ENCODE peak calls at places on chromosomes 7 and 10, in nine cellular contexts. One of them, this sample, is unnamed.

GRCh38 chr10:59372543-59372942 is 10.2 kb upstream of the FAM13C start:
- DNase-seq in neural crest cell: no peak
- DNase-seq in B cell: no peak
- DNase-seq in HL-60: no peak
- DNase-seq in NCI-H345: no peak
- DNase-seq in MM.1S: no peak
- DNase-seq in CMK: no peak
- DNase-seq in left ventricle myocardium inferior: no peak
- DNase-seq in tibial nerve: no peak
- DNase-seq in this sample: no peak

GRCh38 chr10:87650838-87651237 is 8.8 kb upstream of the PAPSS2 start:
- DNase-seq in CMK: no peak
- DNase-seq in NCI-H345: no peak
- DNase-seq in left ventricle myocardium inferior: no peak
- DNase-seq in tibial nerve: no peak
- DNase-seq in MM.1S: no peak
- DNase-seq in neural crest cell: no peak
- DNase-seq in B cell: no peak
- DNase-seq in HL-60: no peak
- DNase-seq in this sample: no peak

GRCh38 chr10:31769564-31769963 is 159.1 kb downstream of the ARHGAP12 start:
- DNase-seq in B cell: no peak
- DNase-seq in CMK: no peak
- DNase-seq in HL-60: no peak
- DNase-seq in tibial nerve: no peak
- DNase-seq in NCI-H345: no peak
- DNase-seq in MM.1S: no peak
- DNase-seq in left ventricle myocardium inferior: no peak
- DNase-seq in neural crest cell: no peak
- DNase-seq in this sample: no peak

GRCh38 chr10:31171402-31172120 is 139.9 kb upstream of the ZNF438 start:
- DNase-seq in B cell: no peak
- DNase-seq in tibial nerve: no peak
- DNase-seq in MM.1S: no peak
- DNase-seq in NCI-H345: no peak
- DNase-seq in HL-60: no peak
- DNase-seq in left ventricle myocardium inferior: no peak
- DNase-seq in CMK: no peak
- DNase-seq in neural crest cell: no peak
- DNase-seq in this sample: no peak

GRCh38 chr7:92824901-92825480 is 11.4 kb downstream of the CDK6 start:
- DNase-seq in left ventricle myocardium inferior: no peak
- DNase-seq in CMK: no peak
- DNase-seq in B cell: no peak
- DNase-seq in HL-60: no peak
- DNase-seq in neural crest cell: no peak
- DNase-seq in NCI-H345: no peak
- DNase-seq in MM.1S: no peak
- DNase-seq in tibial nerve: no peak
- DNase-seq in this sample: no peak

GRCh38 chr10:48573045-48573444 is 31.8 kb downstream of the ARHGAP22 start:
- DNase-seq in CMK: no peak
- DNase-seq in HL-60: no peak
- DNase-seq in left ventricle myocardium inferior: no peak
- DNase-seq in B cell: no peak
- DNase-seq in MM.1S: no peak
- DNase-seq in tibial nerve: no peak
- DNase-seq in NCI-H345: no peak
- DNase-seq in neural crest cell: no peak
- DNase-seq in this sample: no peak

GRCh38 chr10:35386594-35387174 is 50.4 kb downstream of the CCNY start:
- DNase-seq in MM.1S: no peak
- DNase-seq in NCI-H345: peak
- DNase-seq in B cell: no peak
- DNase-seq in neural crest cell: no peak
- DNase-seq in CMK: no peak
- DNase-seq in tibial nerve: no peak
- DNase-seq in HL-60: no peak
- DNase-seq in left ventricle myocardium inferior: peak
- DNase-seq in this sample: no peak

GRCh38 chr10:100986952-100987684 is at the start of the genes MRPL43 and TWNK:
- DNase-seq in NCI-H345: peak
- DNase-seq in CMK: peak
- DNase-seq in B cell: peak
- DNase-seq in HL-60: peak
- DNase-seq in MM.1S: peak
- DNase-seq in tibial nerve: peak
- DNase-seq in left ventricle myocardium inferior: peak
- DNase-seq in neural crest cell: peak
- DNase-seq in this sample: peak

GRCh38 chr7:148042935-148043334 is 547.6 kb upstream of the C7orf33 start:
- DNase-seq in tibial nerve: no peak
- DNase-seq in HL-60: no peak
- DNase-seq in MM.1S: no peak
- DNase-seq in CMK: no peak
- DNase-seq in left ventricle myocardium inferior: no peak
- DNase-seq in B cell: no peak
- DNase-seq in neural crest cell: no peak
- DNase-seq in NCI-H345: peak
- DNase-seq in this sample: no peak

GRCh38 chr7:93027044-93027443 is 90.7 kb downstream of the SAMD9 start:
- DNase-seq in MM.1S: no peak
- DNase-seq in CMK: no peak
- DNase-seq in NCI-H345: no peak
- DNase-seq in neural crest cell: no peak
- DNase-seq in left ventricle myocardium inferior: no peak
- DNase-seq in HL-60: no peak
- DNase-seq in tibial nerve: no peak
- DNase-seq in B cell: no peak
- DNase-seq in this sample: no peak

GRCh38 chr10:85510682-85511081 is 855.9 kb downstream of the GRID1 start:
- DNase-seq in MM.1S: no peak
- DNase-seq in CMK: no peak
- DNase-seq in left ventricle myocardium inferior: peak
- DNase-seq in neural crest cell: no peak
- DNase-seq in HL-60: no peak
- DNase-seq in NCI-H345: no peak
- DNase-seq in tibial nerve: no peak
- DNase-seq in B cell: no peak
- DNase-seq in this sample: no peak

GRCh38 chr7:148332191-148332590 is 258.4 kb upstream of the C7orf33 start:
- DNase-seq in left ventricle myocardium inferior: no peak
- DNase-seq in HL-60: no peak
- DNase-seq in CMK: no peak
- DNase-seq in NCI-H345: no peak
- DNase-seq in B cell: no peak
- DNase-seq in tibial nerve: no peak
- DNase-seq in MM.1S: no peak
- DNase-seq in neural crest cell: no peak
- DNase-seq in this sample: no peak

GRCh38 chr10:15461353-15462108 is 90.4 kb upstream of the FAM171A1 start:
- DNase-seq in tibial nerve: peak
- DNase-seq in left ventricle myocardium inferior: peak
- DNase-seq in neural crest cell: no peak
- DNase-seq in CMK: no peak
- DNase-seq in B cell: no peak
- DNase-seq in NCI-H345: no peak
- DNase-seq in MM.1S: no peak
- DNase-seq in HL-60: no peak
- DNase-seq in this sample: no peak

GRCh38 chr10:62614389-62615157 is 189.9 kb upstream of the ADO start:
- DNase-seq in left ventricle myocardium inferior: no peak
- DNase-seq in CMK: no peak
- DNase-seq in HL-60: no peak
- DNase-seq in B cell: no peak
- DNase-seq in tibial nerve: no peak
- DNase-seq in MM.1S: no peak
- DNase-seq in NCI-H345: no peak
- DNase-seq in neural crest cell: no peak
- DNase-seq in this sample: no peak

GRCh38 chr7:108178393-108178792 is 48.2 kb upstream of the LAMB4 start:
- DNase-seq in neural crest cell: no peak
- DNase-seq in tibial nerve: no peak
- DNase-seq in NCI-H345: peak
- DNase-seq in MM.1S: no peak
- DNase-seq in B cell: no peak
- DNase-seq in left ventricle myocardium inferior: no peak
- DNase-seq in CMK: no peak
- DNase-seq in HL-60: no peak
- DNase-seq in this sample: no peak

GRCh38 chr7:20019757-20020432 is 197.3 kb downstream of the MACC1 start:
- DNase-seq in neural crest cell: no peak
- DNase-seq in B cell: no peak
- DNase-seq in MM.1S: peak
- DNase-seq in NCI-H345: no peak
- DNase-seq in left ventricle myocardium inferior: no peak
- DNase-seq in tibial nerve: no peak
- DNase-seq in HL-60: no peak
- DNase-seq in CMK: no peak
- DNase-seq in this sample: no peak

GRCh38 chr7:30667172-30667571 is 15.1 kb downstream of the CRHR2 start:
- DNase-seq in NCI-H345: no peak
- DNase-seq in neural crest cell: no peak
- DNase-seq in left ventricle myocardium inferior: no peak
- DNase-seq in CMK: no peak
- DNase-seq in MM.1S: no peak
- DNase-seq in HL-60: no peak
- DNase-seq in tibial nerve: no peak
- DNase-seq in B cell: no peak
- DNase-seq in this sample: no peak

GRCh38 chr7:63925626-63926460 is 72.8 kb upstream of the ZNF722 start:
- DNase-seq in neural crest cell: no peak
- DNase-seq in CMK: no peak
- DNase-seq in left ventricle myocardium inferior: peak
- DNase-seq in MM.1S: peak
- DNase-seq in tibial nerve: peak
- DNase-seq in NCI-H345: no peak
- DNase-seq in B cell: peak
- DNase-seq in HL-60: peak
- DNase-seq in this sample: no peak

GRCh38 chr10:12073526-12073925 is 4.8 kb downstream of the DHTKD1 start:
- DNase-seq in NCI-H345: no peak
- DNase-seq in neural crest cell: no peak
- DNase-seq in left ventricle myocardium inferior: no peak
- DNase-seq in CMK: no peak
- DNase-seq in tibial nerve: no peak
- DNase-seq in HL-60: no peak
- DNase-seq in B cell: no peak
- DNase-seq in MM.1S: no peak
- DNase-seq in this sample: no peak

GRCh38 chr7:16850772-16851466 is 30.9 kb downstream of the AGR3 start:
- DNase-seq in tibial nerve: no peak
- DNase-seq in left ventricle myocardium inferior: no peak
- DNase-seq in B cell: no peak
- DNase-seq in HL-60: no peak
- DNase-seq in neural crest cell: no peak
- DNase-seq in CMK: no peak
- DNase-seq in NCI-H345: no peak
- DNase-seq in MM.1S: no peak
- DNase-seq in this sample: no peak

GRCh38 chr10:112663181-112663879 is 216.3 kb downstream of the VTI1A start:
- DNase-seq in neural crest cell: no peak
- DNase-seq in HL-60: no peak
- DNase-seq in B cell: no peak
- DNase-seq in tibial nerve: no peak
- DNase-seq in CMK: no peak
- DNase-seq in left ventricle myocardium inferior: no peak
- DNase-seq in MM.1S: no peak
- DNase-seq in NCI-H345: no peak
- DNase-seq in this sample: no peak

GRCh38 chr7:1458676-1459511 is at the start of gene MICALL2:
- DNase-seq in NCI-H345: peak
- DNase-seq in CMK: peak
- DNase-seq in left ventricle myocardium inferior: peak
- DNase-seq in MM.1S: no peak
- DNase-seq in neural crest cell: no peak
- DNase-seq in HL-60: peak
- DNase-seq in B cell: no peak
- DNase-seq in tibial nerve: peak
- DNase-seq in this sample: peak

GRCh38 chr7:32533313-32534024 is 38.2 kb downstream of the AVL9 start:
- DNase-seq in tibial nerve: no peak
- DNase-seq in neural crest cell: no peak
- DNase-seq in NCI-H345: no peak
- DNase-seq in B cell: no peak
- DNase-seq in left ventricle myocardium inferior: no peak
- DNase-seq in HL-60: no peak
- DNase-seq in MM.1S: no peak
- DNase-seq in CMK: no peak
- DNase-seq in this sample: no peak

GRCh38 chr7:69049341-69049740 is 548.9 kb upstream of the AUTS2 start:
- DNase-seq in B cell: no peak
- DNase-seq in tibial nerve: no peak
- DNase-seq in CMK: no peak
- DNase-seq in neural crest cell: no peak
- DNase-seq in HL-60: no peak
- DNase-seq in NCI-H345: no peak
- DNase-seq in left ventricle myocardium inferior: no peak
- DNase-seq in MM.1S: no peak
- DNase-seq in this sample: no peak

GRCh38 chr10:91796332-91797076 is 1.7 kb upstream of the TNKS2 start:
- DNase-seq in tibial nerve: no peak
- DNase-seq in NCI-H345: no peak
- DNase-seq in left ventricle myocardium inferior: peak
- DNase-seq in B cell: peak
- DNase-seq in HL-60: peak
- DNase-seq in CMK: no peak
- DNase-seq in neural crest cell: no peak
- DNase-seq in MM.1S: peak
- DNase-seq in this sample: peak

GRCh38 chr7:47518827-47519226 is 63.1 kb downstream of the TNS3 start:
- DNase-seq in CMK: no peak
- DNase-seq in NCI-H345: no peak
- DNase-seq in B cell: no peak
- DNase-seq in tibial nerve: no peak
- DNase-seq in left ventricle myocardium inferior: no peak
- DNase-seq in neural crest cell: no peak
- DNase-seq in MM.1S: no peak
- DNase-seq in HL-60: no peak
- DNase-seq in this sample: no peak

GRCh38 chr10:7159928-7160327 is 250.9 kb downstream of the SFMBT2 start:
- DNase-seq in left ventricle myocardium inferior: no peak
- DNase-seq in MM.1S: no peak
- DNase-seq in CMK: no peak
- DNase-seq in neural crest cell: no peak
- DNase-seq in NCI-H345: no peak
- DNase-seq in B cell: no peak
- DNase-seq in HL-60: no peak
- DNase-seq in tibial nerve: no peak
- DNase-seq in this sample: no peak

GRCh38 chr7:22137026-22137425 is 191.3 kb upstream of the CDCA7L start:
- DNase-seq in tibial nerve: no peak
- DNase-seq in NCI-H345: no peak
- DNase-seq in neural crest cell: no peak
- DNase-seq in CMK: no peak
- DNase-seq in left ventricle myocardium inferior: no peak
- DNase-seq in HL-60: no peak
- DNase-seq in MM.1S: no peak
- DNase-seq in B cell: no peak
- DNase-seq in this sample: no peak

GRCh38 chr7:55019691-55020480 is 1.1 kb downstream of the EGFR start:
- DNase-seq in neural crest cell: peak
- DNase-seq in left ventricle myocardium inferior: peak
- DNase-seq in MM.1S: no peak
- DNase-seq in CMK: no peak
- DNase-seq in B cell: no peak
- DNase-seq in HL-60: no peak
- DNase-seq in tibial nerve: no peak
- DNase-seq in NCI-H345: no peak
- DNase-seq in this sample: peak

GRCh38 chr10:22171131-22171530 is 46.7 kb downstream of the EBLN1 start:
- DNase-seq in tibial nerve: no peak
- DNase-seq in left ventricle myocardium inferior: no peak
- DNase-seq in CMK: no peak
- DNase-seq in HL-60: no peak
- DNase-seq in B cell: no peak
- DNase-seq in MM.1S: no peak
- DNase-seq in NCI-H345: no peak
- DNase-seq in neural crest cell: no peak
- DNase-seq in this sample: no peak

GRCh38 chr7:101673951-101674350 is 44.9 kb upstream of the MYL10 start:
- DNase-seq in MM.1S: no peak
- DNase-seq in neural crest cell: no peak
- DNase-seq in left ventricle myocardium inferior: no peak
- DNase-seq in tibial nerve: no peak
- DNase-seq in NCI-H345: no peak
- DNase-seq in B cell: no peak
- DNase-seq in HL-60: no peak
- DNase-seq in CMK: no peak
- DNase-seq in this sample: no peak